ENCODE peak calls at places on chromosomes 7 and 10, in six cellular contexts. One of them, this sample, is unnamed.

GRCh38 chr10:120347644-120348043 is 109.4 kb upstream of the PLPP4 start:
- DNase-seq in A549: no peak
- DNase-seq in upper lobe of right lung: no peak
- DNase-seq in SK-N-SH: no peak
- DNase-seq in cardiac muscle cell: no peak
- DNase-seq in colonic mucosa: no peak
- DNase-seq in this sample: no peak

GRCh38 chr7:36153571-36154097 is 580 bp downstream of the EEPD1 start:
- DNase-seq in cardiac muscle cell: peak; percentile 21
- DNase-seq in colonic mucosa: peak; percentile 39
- DNase-seq in upper lobe of right lung: peak; percentile 82
- DNase-seq in A549: no peak
- DNase-seq in SK-N-SH: no peak
- DNase-seq in this sample: no peak

GRCh38 chr10:91613411-91614253 is 19.2 kb downstream of the PPP1R3C start:
- DNase-seq in upper lobe of right lung: no peak
- DNase-seq in SK-N-SH: peak; percentile 21
- DNase-seq in colonic mucosa: no peak
- DNase-seq in cardiac muscle cell: no peak
- DNase-seq in A549: peak; percentile 82
- DNase-seq in this sample: peak; percentile 22

GRCh38 chr10:86261933-86262665 is 104.5 kb downstream of the GRID1 start:
- DNase-seq in upper lobe of right lung: peak; percentile 66
- DNase-seq in colonic mucosa: no peak
- DNase-seq in A549: peak; percentile 69
- DNase-seq in SK-N-SH: no peak
- DNase-seq in cardiac muscle cell: no peak
- DNase-seq in this sample: peak; percentile 59

GRCh38 chr10:121976607-121977006 is 1.6 kb upstream of the NSMCE4A start:
- DNase-seq in A549: no peak
- DNase-seq in cardiac muscle cell: no peak
- DNase-seq in upper lobe of right lung: no peak
- DNase-seq in colonic mucosa: no peak
- DNase-seq in SK-N-SH: no peak
- DNase-seq in this sample: no peak

GRCh38 chr10:87927091-87927490 is 63.7 kb downstream of the PTEN start:
- DNase-seq in cardiac muscle cell: no peak
- DNase-seq in SK-N-SH: no peak
- DNase-seq in A549: no peak
- DNase-seq in colonic mucosa: no peak
- DNase-seq in upper lobe of right lung: no peak
- DNase-seq in this sample: no peak

GRCh38 chr7:158815046-158815445 is 14.3 kb downstream of the ESYT2 start:
- DNase-seq in A549: no peak
- DNase-seq in SK-N-SH: no peak
- DNase-seq in cardiac muscle cell: peak; percentile 30
- DNase-seq in upper lobe of right lung: no peak
- DNase-seq in colonic mucosa: no peak
- DNase-seq in this sample: no peak

GRCh38 chr10:29409241-29410051 is 120.6 kb downstream of the LYZL1 start:
- DNase-seq in colonic mucosa: peak; percentile 87
- DNase-seq in upper lobe of right lung: peak; percentile 91
- DNase-seq in cardiac muscle cell: peak; percentile 44
- DNase-seq in A549: peak; percentile 79
- DNase-seq in SK-N-SH: peak; percentile 88
- DNase-seq in this sample: peak; percentile 75

GRCh38 chr7:113267271-113267670 is 148.9 kb upstream of the SMIM30 start:
- DNase-seq in SK-N-SH: no peak
- DNase-seq in upper lobe of right lung: no peak
- DNase-seq in cardiac muscle cell: no peak
- DNase-seq in A549: no peak
- DNase-seq in colonic mucosa: no peak
- DNase-seq in this sample: no peak

GRCh38 chr7:29442146-29442545 is 121.5 kb upstream of the PRR15 start:
- DNase-seq in upper lobe of right lung: no peak
- DNase-seq in cardiac muscle cell: peak; percentile 47
- DNase-seq in A549: no peak
- DNase-seq in SK-N-SH: peak; percentile 21
- DNase-seq in colonic mucosa: no peak
- DNase-seq in this sample: no peak

GRCh38 chr10:133219782-133220181 is 10.2 kb upstream of the UTF1 start:
- DNase-seq in colonic mucosa: no peak
- DNase-seq in cardiac muscle cell: no peak
- DNase-seq in A549: no peak
- DNase-seq in SK-N-SH: no peak
- DNase-seq in upper lobe of right lung: no peak
- DNase-seq in this sample: no peak

GRCh38 chr7:140297192-140297591 is 101.1 kb downstream of the SLC37A3 start:
- DNase-seq in SK-N-SH: no peak
- DNase-seq in cardiac muscle cell: no peak
- DNase-seq in colonic mucosa: no peak
- DNase-seq in upper lobe of right lung: no peak
- DNase-seq in A549: no peak
- DNase-seq in this sample: no peak
- TF ChIP-seq CTCF in SK-N-SH: no peak
- TF ChIP-seq CTCF in cardiac muscle cell: no peak
- TF ChIP-seq CTCF in colonic mucosa: no peak
- TF ChIP-seq CTCF in upper lobe of right lung: no peak
- TF ChIP-seq CTCF in A549: no peak
- TF ChIP-seq CTCF in this sample: no peak

GRCh38 chr10:42864575-42864974 is 82.0 kb downstream of the BMS1 start:
- DNase-seq in cardiac muscle cell: no peak
- DNase-seq in A549: peak; percentile 54
- DNase-seq in colonic mucosa: no peak
- DNase-seq in SK-N-SH: peak; percentile 41
- DNase-seq in upper lobe of right lung: peak; percentile 61
- DNase-seq in this sample: peak; percentile 44

GRCh38 chr10:42867571-42867970 is 85.0 kb downstream of the BMS1 start:
- DNase-seq in colonic mucosa: no peak
- DNase-seq in A549: no peak
- DNase-seq in SK-N-SH: no peak
- DNase-seq in upper lobe of right lung: no peak
- DNase-seq in cardiac muscle cell: no peak
- DNase-seq in this sample: no peak

GRCh38 chr10:42868530-42868929 is 85.9 kb downstream of the BMS1 start:
- DNase-seq in A549: no peak
- DNase-seq in cardiac muscle cell: no peak
- DNase-seq in SK-N-SH: no peak
- DNase-seq in colonic mucosa: no peak
- DNase-seq in upper lobe of right lung: no peak
- DNase-seq in this sample: no peak

GRCh38 chr10:42865716-42866114 is 83.1 kb downstream of the BMS1 start:
- DNase-seq in SK-N-SH: no peak
- DNase-seq in upper lobe of right lung: no peak
- DNase-seq in A549: no peak
- DNase-seq in colonic mucosa: no peak
- DNase-seq in cardiac muscle cell: no peak
- DNase-seq in this sample: no peak

DNA sequence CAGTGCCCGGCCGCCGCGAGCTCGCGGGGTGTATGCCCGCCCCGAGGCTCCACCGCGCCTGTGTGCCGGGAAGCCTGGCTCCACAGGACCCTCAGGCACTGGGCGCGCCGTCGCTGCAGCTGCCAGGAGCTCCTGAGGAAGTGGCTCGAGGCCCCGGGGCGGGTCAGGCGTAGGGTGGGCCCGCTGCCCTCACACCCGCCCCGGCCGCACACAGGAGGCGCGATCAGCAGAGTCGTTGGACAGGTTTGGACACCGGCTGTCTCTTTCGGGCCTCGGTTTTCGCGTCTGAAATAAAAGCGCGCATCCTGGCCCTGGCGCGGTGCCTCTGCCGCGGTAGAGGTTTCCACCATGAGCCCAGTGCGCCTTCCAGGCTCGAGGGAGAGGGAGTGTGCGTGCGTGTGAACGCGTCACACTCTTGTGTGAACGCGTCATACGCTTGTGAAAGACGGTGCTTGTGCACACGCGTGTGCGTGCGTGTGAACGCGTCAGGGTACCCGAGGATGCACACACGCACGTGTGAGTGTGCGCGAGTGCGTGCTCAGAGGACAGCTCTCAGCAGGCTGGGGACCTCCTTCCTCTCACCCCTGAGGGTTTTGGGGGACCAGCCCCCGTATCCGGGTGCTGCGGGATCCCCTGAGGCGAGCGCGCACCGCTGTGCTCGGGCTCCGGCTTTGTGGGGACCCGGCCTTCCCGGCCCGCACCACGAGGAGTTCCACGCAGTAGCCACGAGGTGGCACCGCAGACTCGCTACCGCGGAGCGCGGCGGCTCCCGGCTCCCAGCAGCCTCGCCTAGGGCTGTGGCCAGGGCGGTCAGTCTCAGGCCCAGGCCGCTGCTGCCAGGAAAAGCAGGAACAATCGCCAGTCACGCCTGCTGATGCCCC is 83.8 kb downstream of the BMS1 start:
- DNase-seq in cardiac muscle cell: peak; percentile 89
- DNase-seq in upper lobe of right lung: peak; percentile 91
- DNase-seq in A549: peak; percentile 67
- DNase-seq in SK-N-SH: peak; percentile 92
- DNase-seq in colonic mucosa: peak; percentile 64
- DNase-seq in this sample: peak; percentile 88
- H3K4me3 ChIP-seq in cardiac muscle cell: no peak overlapping the region
- H3K4me3 ChIP-seq in upper lobe of right lung: peak overlapping the region; percentile 16
- H3K4me3 ChIP-seq in A549: peak overlapping the region; percentile 36
- H3K4me3 ChIP-seq in SK-N-SH: no peak overlapping the region
- H3K4me3 ChIP-seq in colonic mucosa: peak overlapping the region; percentile 15
- H3K4me3 ChIP-seq in this sample: no peak overlapping the region

DNA sequence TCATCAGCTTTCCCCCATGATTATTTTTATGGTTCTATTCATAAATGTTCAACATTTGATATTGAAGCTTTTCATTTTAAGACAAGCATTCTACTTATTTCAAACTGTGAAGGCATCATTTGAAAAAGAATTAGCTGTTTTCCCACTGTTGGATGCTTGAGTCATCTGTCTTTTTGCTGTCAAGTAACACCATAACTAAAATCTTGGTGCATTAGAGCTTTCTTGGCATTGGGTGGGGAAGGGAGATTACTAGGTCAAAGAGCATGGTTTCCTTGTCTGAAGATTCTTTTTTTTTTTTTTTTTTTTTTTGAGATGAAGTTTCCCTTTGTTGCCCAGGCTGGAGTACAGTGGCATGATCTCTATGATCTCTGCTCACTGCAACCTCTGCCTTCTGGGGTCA is 68.5 kb downstream of the CTBP2 start:
- DNase-seq in upper lobe of right lung: no peak
- DNase-seq in SK-N-SH: no peak
- DNase-seq in colonic mucosa: no peak
- DNase-seq in A549: no peak
- DNase-seq in cardiac muscle cell: no peak
- DNase-seq in this sample: no peak
- H3K4me1 ChIP-seq in upper lobe of right lung: peaks cover 21% of the 10 kb centered on the region
- H3K4me1 ChIP-seq in SK-N-SH: peaks cover 21% of the 10 kb centered on the region
- H3K4me1 ChIP-seq in colonic mucosa: peaks cover 5% of the 10 kb centered on the region
- H3K4me1 ChIP-seq in A549: peaks cover 24% of the 10 kb centered on the region
- H3K4me1 ChIP-seq in cardiac muscle cell: peaks cover 15% of the 10 kb centered on the region
- H3K4me1 ChIP-seq in this sample: peaks cover 16% of the 10 kb centered on the region

GRCh38 chr10:71834343-71834674 is 16.7 kb downstream of the PSAP start:
- DNase-seq in colonic mucosa: no peak
- DNase-seq in cardiac muscle cell: no peak
- DNase-seq in upper lobe of right lung: no peak
- DNase-seq in A549: no peak
- DNase-seq in SK-N-SH: no peak
- DNase-seq in this sample: no peak

GRCh38 chr10:71832967-71833366 is 18.1 kb downstream of the PSAP start:
- DNase-seq in SK-N-SH: no peak
- DNase-seq in colonic mucosa: no peak
- DNase-seq in cardiac muscle cell: no peak
- DNase-seq in upper lobe of right lung: no peak
- DNase-seq in A549: no peak
- DNase-seq in this sample: no peak

GRCh38 chr10:71833451-71834342 is 17.4 kb downstream of the PSAP start:
- DNase-seq in A549: no peak
- DNase-seq in SK-N-SH: no peak
- DNase-seq in upper lobe of right lung: no peak
- DNase-seq in cardiac muscle cell: no peak
- DNase-seq in colonic mucosa: no peak
- DNase-seq in this sample: no peak

GRCh38 chr10:71830726-71831125 is 20.3 kb downstream of the PSAP start:
- DNase-seq in colonic mucosa: no peak
- DNase-seq in SK-N-SH: no peak
- DNase-seq in cardiac muscle cell: no peak
- DNase-seq in upper lobe of right lung: no peak
- DNase-seq in A549: no peak
- DNase-seq in this sample: no peak

DNA sequence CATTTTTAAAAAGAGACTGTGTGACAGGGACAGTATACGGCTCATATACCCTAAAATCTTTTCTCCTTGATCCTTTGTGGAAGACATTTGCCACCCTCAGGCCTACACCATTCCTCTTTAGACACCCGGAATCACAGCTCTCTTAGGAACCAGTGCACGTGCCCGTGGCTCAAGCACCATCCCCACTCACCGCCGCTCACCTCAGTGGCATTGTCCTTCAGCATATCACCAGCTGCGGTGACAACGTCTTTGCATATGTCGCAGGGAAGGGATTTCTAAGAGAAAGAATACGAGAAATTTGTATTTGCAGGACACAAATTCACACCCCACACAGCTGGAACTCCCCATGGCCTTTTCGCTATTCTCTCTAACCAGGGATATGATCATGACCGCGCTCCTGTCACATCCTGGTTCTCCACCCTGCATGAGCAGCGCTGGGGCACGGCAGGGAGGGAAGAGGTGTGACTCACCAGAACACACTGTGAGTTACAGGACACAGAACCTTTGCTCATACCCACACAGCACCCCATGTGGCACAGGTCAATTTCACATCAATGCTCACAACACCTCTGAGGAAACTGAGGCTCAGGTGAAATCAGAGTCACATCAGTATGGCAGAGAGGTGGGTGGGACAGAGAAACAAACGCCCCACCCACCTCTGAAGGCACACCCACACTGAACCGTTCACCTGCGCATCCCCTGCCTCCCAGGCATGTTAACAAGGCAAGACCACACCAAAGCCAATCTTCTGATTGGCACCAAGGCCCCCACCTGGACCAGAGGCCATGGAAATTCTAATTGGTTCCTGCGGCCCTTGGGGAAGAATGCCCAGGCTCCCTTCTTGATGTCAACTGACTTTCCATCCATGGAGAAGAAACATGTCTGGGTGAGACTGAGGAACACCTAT is 19.2 kb downstream of the PSAP start:
- DNase-seq in colonic mucosa: no peak
- DNase-seq in SK-N-SH: no peak
- DNase-seq in cardiac muscle cell: no peak
- DNase-seq in upper lobe of right lung: no peak
- DNase-seq in A549: peak; percentile 26
- DNase-seq in this sample: no peak
- TF ChIP-seq CTCF in colonic mucosa: no peak
- TF ChIP-seq CTCF in SK-N-SH: no peak
- TF ChIP-seq CTCF in cardiac muscle cell: no peak
- TF ChIP-seq CTCF in upper lobe of right lung: no peak
- TF ChIP-seq CTCF in A549: no peak
- TF ChIP-seq CTCF in this sample: no peak

GRCh38 chr10:102919992-102920736 is 2.1 kb downstream of the CNNM2 start:
- DNase-seq in upper lobe of right lung: no peak
- DNase-seq in colonic mucosa: no peak
- DNase-seq in cardiac muscle cell: no peak
- DNase-seq in A549: no peak
- DNase-seq in SK-N-SH: no peak
- DNase-seq in this sample: no peak
- H3K4me3 ChIP-seq in upper lobe of right lung: peak overlapping the region; percentile 93
- H3K4me3 ChIP-seq in colonic mucosa: peak overlapping the region; percentile 78
- H3K4me3 ChIP-seq in cardiac muscle cell: peak overlapping the region; percentile 74
- H3K4me3 ChIP-seq in A549: peak overlapping the region; percentile 87
- H3K4me3 ChIP-seq in SK-N-SH: peak overlapping the region; percentile 99
- H3K4me3 ChIP-seq in this sample: peak overlapping the region; percentile 84